ENCODE peak calls at places on chromosomes 1 and 21, in four cellular contexts. Z, I, L and M are unnamed samples.

GRCh38 chr1:170929835-170930554 is 5.3 kb upstream of the MROH9 start:
- DNase-seq in Z (peak), I (no peak), L (peak), M (peak)

GRCh38 chr1:33433509-33434362 is 2.8 kb upstream of the PHC2 start:
- DNase-seq in Z (peak), I (no peak), L (peak), M (no peak)

GRCh38 chr1:228341814-228342626 is 64.6 kb downstream of the TRIM11 start:
- DNase-seq in Z (no peak), I (peak), L (no peak), M (peak)

GRCh38 chr1:86247553-86248279 is 91.1 kb upstream of the COL24A1 start:
- DNase-seq in Z (peak), I (no peak), L (no peak), M (no peak)

GRCh38 chr1:177912991-177913390 is 56.9 kb downstream of the SEC16B start:
- DNase-seq in Z (no peak), I (no peak), L (no peak), M (no peak)

GRCh38 chr1:107529511-107530149 is 388.8 kb downstream of the NTNG1 start:
- DNase-seq in Z (peak), I (no peak), L (peak), M (peak)

GRCh38 chr1:93979718-93980319 is 70.6 kb upstream of the GCLM start:
- DNase-seq in Z (peak), I (no peak), L (no peak), M (no peak)

GRCh38 chr1:223827193-223827663 is 18.5 kb downstream of the TP53BP2 start:
- DNase-seq in Z (peak), I (no peak), L (no peak), M (no peak)

GRCh38 chr1:80218112-80218511 is 1211.6 kb upstream of the ADGRL4 start:
- DNase-seq in Z (peak), I (no peak), L (peak), M (no peak)

GRCh38 chr21:46092026-46092764 is 5.7 kb upstream of the COL6A2 start:
- DNase-seq in Z (peak), I (no peak), L (no peak), M (no peak)

GRCh38 chr1:245986404-245987221 is 520.5 kb downstream of the SMYD3 start:
- DNase-seq in Z (peak), I (no peak), L (peak), M (no peak)

GRCh38 chr1:230247921-230248778 is 178.0 kb downstream of the PGBD5 start:
- DNase-seq in Z (no peak), I (no peak), L (no peak), M (no peak)

GRCh38 chr1:230250676-230251075 is 175.5 kb downstream of the PGBD5 start:
- DNase-seq in Z (no peak), I (peak), L (peak), M (peak)

GRCh38 chr1:230246551-230246950 is 179.5 kb downstream of the GALNT2 start:
- DNase-seq in Z (no peak), I (no peak), L (no peak), M (no peak)

GRCh38 chr1:230250061-230250460 is 176.1 kb downstream of the PGBD5 start:
- DNase-seq in Z (no peak), I (no peak), L (no peak), M (no peak)

DNA sequence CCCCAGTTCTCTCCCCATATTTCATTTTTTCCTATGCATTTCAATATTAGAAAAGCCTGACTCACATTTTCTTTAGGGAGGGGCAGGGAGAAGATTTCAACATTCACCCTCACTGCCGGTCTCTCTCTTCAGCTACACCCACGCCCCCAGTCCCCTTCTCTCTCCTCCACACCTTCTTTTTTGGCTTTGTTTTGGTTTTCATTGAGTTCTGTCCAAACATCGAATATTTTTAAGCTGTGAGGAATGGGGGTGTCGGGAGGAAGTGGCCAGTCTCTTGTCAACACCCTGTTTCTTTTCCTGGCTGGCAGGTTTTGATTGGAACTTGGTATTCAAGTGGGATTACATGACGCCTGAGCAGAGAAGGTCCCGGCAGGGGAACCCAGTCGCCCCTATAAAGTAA is 177.3 kb downstream of the PGBD5 start:
- DNase-seq in Z (no peak), I (no peak), L (no peak), M (no peak)
- H3K56ac ChIP-seq in Z (no peak), I (no peak), L (no peak), M (no peak)

DNA sequence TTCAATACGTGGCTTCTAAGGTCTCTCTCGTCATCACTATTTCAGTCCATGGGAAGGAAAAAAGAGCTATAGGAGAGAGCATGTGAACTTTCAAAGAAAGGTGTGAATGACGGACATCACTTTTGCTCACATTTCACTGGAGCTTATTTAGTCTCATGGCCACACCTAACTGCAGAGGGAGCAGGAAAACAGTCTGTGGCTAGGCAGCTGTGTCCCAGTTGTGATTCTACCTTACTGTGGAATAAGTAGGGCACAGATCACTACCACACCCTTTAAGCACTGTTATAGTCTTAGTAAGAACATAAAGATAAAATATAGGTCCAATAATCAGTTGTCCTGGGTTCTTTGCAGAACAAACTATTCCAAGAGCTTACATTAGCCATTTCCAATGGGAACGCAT is 192.9 kb downstream of the NRIP1 start:
- DNase-seq in Z (no peak), I (no peak), L (no peak), M (no peak)
- H3K56ac ChIP-seq in Z (no peak), I (no peak), L (no peak), M (no peak)

GRCh38 chr1:211611818-211612217 is 32.9 kb upstream of the SLC30A1 start:
- DNase-seq in Z (no peak), I (no peak), L (no peak), M (no peak)

GRCh38 chr1:211614615-211615014 is 35.7 kb upstream of the SLC30A1 start:
- DNase-seq in Z (no peak), I (no peak), L (no peak), M (no peak)

GRCh38 chr1:211612786-211613107 is 33.8 kb upstream of the SLC30A1 start:
- DNase-seq in Z (no peak), I (no peak), L (no peak), M (no peak)

GRCh38 chr1:211613108-211613947 is 34.4 kb upstream of the SLC30A1 start:
- DNase-seq in Z (peak), I (no peak), L (peak), M (no peak)

DNA sequence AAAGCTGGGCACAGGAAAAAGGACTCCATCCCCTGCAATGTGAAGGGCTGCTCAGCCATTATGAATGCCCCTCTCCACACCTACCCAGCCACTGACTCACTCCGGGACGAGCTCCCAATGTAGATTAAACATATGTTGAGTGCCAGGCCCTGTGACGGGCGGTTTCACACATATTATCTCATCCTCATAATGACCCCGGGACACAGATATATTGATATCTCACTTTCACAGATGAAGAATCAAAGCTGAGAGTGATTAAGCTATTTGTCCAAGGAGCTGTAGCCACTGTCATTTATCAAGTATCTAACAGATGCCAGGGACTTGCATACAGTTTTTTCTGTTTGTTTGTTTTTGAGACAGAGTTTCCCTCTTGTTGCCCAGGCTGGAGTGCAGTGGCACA is 35.0 kb upstream of the SLC30A1 start:
- DNase-seq in Z (no peak), I (no peak), L (peak), M (no peak)
- H3K56ac ChIP-seq in Z (no peak), I (no peak), L (no peak), M (no peak)

GRCh38 chr1:64744492-64745180 is at the start of gene RAVER2:
- DNase-seq in Z (peak), I (peak), L (peak), M (peak)
- H3K56ac ChIP-seq in Z (no peak), I (peak), L (peak), M (no peak)

DNA sequence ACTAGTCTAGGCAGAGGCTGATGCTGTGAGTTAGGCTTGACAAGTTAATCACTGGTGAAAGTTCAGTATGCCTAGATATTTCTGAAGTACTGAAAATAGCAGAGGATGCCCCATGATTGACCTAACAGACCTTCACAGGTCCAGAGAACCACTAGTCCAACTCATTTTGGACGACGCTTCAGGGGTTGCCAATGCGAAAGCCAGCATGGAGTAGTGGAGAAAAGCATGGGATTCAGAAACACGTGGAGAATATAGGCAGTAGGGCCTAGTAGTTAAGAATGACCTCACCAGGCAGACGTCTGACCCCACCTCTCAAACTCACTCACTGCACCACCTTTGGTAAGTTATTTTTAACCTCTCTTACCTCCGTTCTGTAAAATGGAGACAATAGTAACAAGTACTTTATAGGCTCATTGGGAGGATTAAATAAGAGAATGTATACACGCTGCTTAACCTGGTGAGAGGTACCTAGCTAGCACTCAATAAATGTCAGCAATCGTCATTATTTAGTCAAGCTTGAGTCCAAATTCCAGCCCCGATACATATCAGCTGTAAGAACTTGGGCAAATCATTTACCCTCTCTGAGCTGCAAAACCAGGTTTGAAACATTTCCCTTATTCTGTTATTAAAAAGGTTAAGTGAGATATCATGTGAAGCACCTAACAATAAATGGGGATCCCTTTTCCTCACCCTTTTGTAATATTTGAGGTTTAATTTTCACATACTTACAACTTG is 13.2 kb downstream of the PLPP3 start:
- DNase-seq in Z (no peak), I (no peak), L (peak), M (no peak)
- H3K56ac ChIP-seq in Z (no peak), I (no peak), L (peak), M (no peak)

DNA sequence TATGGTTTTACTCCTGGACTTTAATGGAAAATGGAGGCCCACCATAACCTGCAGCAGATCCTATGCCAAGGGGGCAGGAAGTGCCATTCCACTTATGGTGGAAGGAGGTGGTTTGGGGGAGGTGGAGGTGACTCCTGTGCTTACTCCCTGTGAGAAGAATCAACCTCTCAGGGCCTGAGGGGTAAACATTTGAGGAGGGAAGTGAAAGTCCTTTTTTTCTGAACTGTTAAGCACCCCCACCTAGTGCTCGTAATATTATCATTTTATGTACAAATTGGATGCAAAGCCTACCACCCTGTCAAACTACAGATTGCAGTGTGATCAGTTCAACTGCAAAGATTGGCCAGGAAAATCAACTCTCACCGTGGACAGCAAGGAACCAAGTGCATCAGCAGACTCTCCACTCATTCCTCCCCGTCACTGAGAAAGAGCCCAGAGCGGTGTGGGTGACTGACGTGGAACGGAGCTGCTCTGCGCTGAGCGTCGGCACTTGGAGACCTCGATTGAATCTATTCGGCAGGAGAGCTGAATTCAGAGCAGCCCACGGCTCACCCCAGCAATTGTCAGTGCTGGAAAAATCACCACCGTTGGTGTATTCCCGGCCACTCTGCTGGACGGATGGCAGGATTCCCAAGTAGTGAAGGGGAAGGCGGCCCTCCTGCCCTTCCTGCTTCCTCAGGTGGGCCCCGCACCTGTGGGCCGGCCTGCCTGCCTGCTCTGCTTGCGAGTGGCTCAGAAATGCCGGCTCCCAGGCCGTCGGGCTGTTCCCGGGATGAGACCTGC is 46.8 kb upstream of the COX20 start:
- DNase-seq in Z (no peak), I (no peak), L (no peak), M (no peak)
- H3K56ac ChIP-seq in Z (no peak), I (no peak), L (no peak), M (no peak)

GRCh38 chr1:210313046-210313445 is 15.7 kb upstream of the HHAT start:
- DNase-seq in Z (no peak), I (no peak), L (no peak), M (no peak)
- H3K56ac ChIP-seq in Z (no peak), I (no peak), L (no peak), M (no peak)

DNA sequence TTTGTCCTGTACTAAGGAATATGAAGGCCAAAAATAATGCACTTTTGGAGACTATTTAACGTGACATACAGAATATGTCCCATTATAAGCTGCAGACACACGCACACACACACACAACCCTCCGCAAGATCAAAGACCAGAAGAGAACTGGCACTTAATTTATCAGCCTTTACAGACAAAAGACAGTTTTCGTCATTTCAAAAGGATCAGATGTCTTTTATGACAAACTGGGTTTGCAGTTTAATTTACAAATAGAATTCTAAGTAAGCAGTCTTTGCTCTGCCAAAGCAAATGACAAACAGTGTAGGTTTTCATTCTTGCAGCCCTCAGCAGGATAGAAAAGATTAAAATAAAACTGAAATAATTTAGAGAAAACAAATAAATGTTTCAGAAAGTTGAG is 169.1 kb downstream of the DENND1B start:
- DNase-seq in Z (no peak), I (no peak), L (no peak), M (no peak)
- H3K56ac ChIP-seq in Z (no peak), I (no peak), L (no peak), M (no peak)